ENCODE peak calls at places on chromosomes 4 and X, in four cellular contexts. One of them, this sample, is unnamed.

GRCh38 chr4:56612282-56612681 is 68.8 kb downstream of the HOPX start:
- DNase-seq in HepG2: no peak
- DNase-seq in K562: no peak
- DNase-seq in WTC11: no peak
- DNase-seq in this sample: no peak

GRCh38 chr4:66567551-66567950 is 897.3 kb upstream of the EPHA5 start:
- DNase-seq in HepG2: no peak
- DNase-seq in K562: no peak
- DNase-seq in WTC11: no peak
- DNase-seq in this sample: no peak

GRCh38 chr4:83282049-83282535 is 2.5 kb downstream of the COQ2 start:
- DNase-seq in HepG2: peak; percentile 53
- DNase-seq in K562: peak; percentile 40
- DNase-seq in WTC11: no peak
- DNase-seq in this sample: peak; percentile 52

GRCh38 chrX:43504394-43504793 is 151.7 kb upstream of the MAOA start:
- DNase-seq in HepG2: no peak
- DNase-seq in K562: no peak
- DNase-seq in WTC11: no peak
- DNase-seq in this sample: no peak

GRCh38 chrX:119539872-119540271 is 25.3 kb downstream of the STEEP1 start:
- DNase-seq in HepG2: no peak
- DNase-seq in K562: no peak
- DNase-seq in WTC11: peak; percentile 32
- DNase-seq in this sample: no peak

GRCh38 chrX:54447461-54447860 is 7.3 kb downstream of the TSR2 start:
- DNase-seq in HepG2: no peak
- DNase-seq in K562: no peak
- DNase-seq in WTC11: no peak
- DNase-seq in this sample: peak; percentile 14

GRCh38 chr4:54717694-54718093 is 59.9 kb downstream of the KIT start:
- DNase-seq in HepG2: no peak
- DNase-seq in K562: no peak
- DNase-seq in WTC11: no peak
- DNase-seq in this sample: no peak

GRCh38 chrX:23888887-23889501 is 18.7 kb downstream of the APOO start:
- DNase-seq in HepG2: no peak
- DNase-seq in K562: no peak
- DNase-seq in WTC11: no peak
- DNase-seq in this sample: peak; percentile 82

GRCh38 chrX:21683910-21684309 is 25.8 kb upstream of the KLHL34 start:
- DNase-seq in HepG2: no peak
- DNase-seq in K562: no peak
- DNase-seq in WTC11: no peak
- DNase-seq in this sample: no peak

GRCh38 chrX:95945528-95945927 is 739.1 kb upstream of the DIAPH2 start:
- DNase-seq in HepG2: no peak
- DNase-seq in K562: no peak
- DNase-seq in WTC11: no peak
- DNase-seq in this sample: no peak

GRCh38 chrX:10892605-10893225 is 218.4 kb upstream of the HCCS start:
- DNase-seq in HepG2: no peak
- DNase-seq in K562: no peak
- DNase-seq in WTC11: no peak
- DNase-seq in this sample: no peak

GRCh38 chr4:54101190-54102041 is 1.5 kb downstream of the GSX2 start:
- DNase-seq in HepG2: no peak
- DNase-seq in K562: no peak
- DNase-seq in WTC11: peak; percentile 37
- DNase-seq in this sample: no peak

GRCh38 chrX:81615979-81616378 is 414.1 kb downstream of the SH3BGRL start:
- DNase-seq in HepG2: no peak
- DNase-seq in K562: no peak
- DNase-seq in WTC11: no peak
- DNase-seq in this sample: no peak

GRCh38 chr4:120611092-120611491 is 311.4 kb downstream of the PRDM5 start:
- DNase-seq in HepG2: no peak
- DNase-seq in K562: no peak
- DNase-seq in WTC11: no peak
- DNase-seq in this sample: no peak

GRCh38 chrX:97898798-97899197 is 1015.1 kb downstream of the RPA4 start:
- DNase-seq in HepG2: no peak
- DNase-seq in K562: no peak
- DNase-seq in WTC11: no peak
- DNase-seq in this sample: no peak

GRCh38 chr4:26076000-26076587 is 162.1 kb downstream of the SMIM20 start:
- DNase-seq in HepG2: no peak
- DNase-seq in K562: no peak
- DNase-seq in WTC11: no peak
- DNase-seq in this sample: no peak

GRCh38 chr4:42425146-42426065 is 28.1 kb downstream of the SHISA3 start:
- DNase-seq in HepG2: no peak
- DNase-seq in K562: no peak
- DNase-seq in WTC11: peak; percentile 26
- DNase-seq in this sample: no peak

GRCh38 chr4:73275318-73275654 is 16.7 kb upstream of the ANKRD17 start:
- DNase-seq in HepG2: peak; percentile 57
- DNase-seq in K562: no peak
- DNase-seq in WTC11: no peak
- DNase-seq in this sample: no peak

GRCh38 chrX:79366888-79367749 is at the start of gene ITM2A:
- DNase-seq in HepG2: no peak
- DNase-seq in K562: peak; percentile 60
- DNase-seq in WTC11: peak; percentile 55
- DNase-seq in this sample: no peak

GRCh38 chrX:119880552-119881437 is 9.2 kb downstream of the NDUFA1 start:
- DNase-seq in HepG2: peak; percentile 45
- DNase-seq in K562: peak; percentile 57
- DNase-seq in WTC11: no peak
- DNase-seq in this sample: peak; percentile 59

GRCh38 chr4:77310931-77311330 is 153.9 kb downstream of the CCNG2 start:
- DNase-seq in HepG2: no peak
- DNase-seq in K562: no peak
- DNase-seq in WTC11: no peak
- DNase-seq in this sample: no peak

GRCh38 chr4:54525602-54526001 is 132.2 kb upstream of the KIT start:
- DNase-seq in HepG2: no peak
- DNase-seq in K562: no peak
- DNase-seq in WTC11: no peak
- DNase-seq in this sample: peak; percentile 15

GRCh38 chr4:40570348-40571077 is 59.2 kb downstream of the RBM47 start:
- DNase-seq in HepG2: no peak
- DNase-seq in K562: no peak
- DNase-seq in WTC11: no peak
- DNase-seq in this sample: no peak

GRCh38 chr4:3700223-3700622 is 66.0 kb upstream of the ADRA2C start:
- DNase-seq in HepG2: no peak
- DNase-seq in K562: no peak
- DNase-seq in WTC11: no peak
- DNase-seq in this sample: no peak

GRCh38 chr4:7798215-7798995 is 141.3 kb downstream of the AFAP1 start:
- DNase-seq in HepG2: no peak
- DNase-seq in K562: no peak
- DNase-seq in WTC11: no peak
- DNase-seq in this sample: peak; percentile 49

GRCh38 chrX:45849261-45849660 is 648.6 kb upstream of the DIPK2B start:
- DNase-seq in HepG2: peak; percentile 61
- DNase-seq in K562: peak; percentile 3
- DNase-seq in WTC11: no peak
- DNase-seq in this sample: peak; percentile 43

GRCh38 chr4:83370640-83370906 is 35.9 kb upstream of the HPSE start:
- DNase-seq in HepG2: no peak
- DNase-seq in K562: no peak
- DNase-seq in WTC11: no peak
- DNase-seq in this sample: no peak

GRCh38 chr4:19592391-19592790 is 659.3 kb upstream of the SLIT2 start:
- DNase-seq in HepG2: no peak
- DNase-seq in K562: no peak
- DNase-seq in WTC11: no peak
- DNase-seq in this sample: no peak

GRCh38 chr4:127304356-127304755 is 328.4 kb upstream of the INTU start:
- DNase-seq in HepG2: no peak
- DNase-seq in K562: no peak
- DNase-seq in WTC11: no peak
- DNase-seq in this sample: no peak

GRCh38 chr4:8586671-8587468 is 5.7 kb upstream of the CPZ start:
- DNase-seq in HepG2: no peak
- DNase-seq in K562: no peak
- DNase-seq in WTC11: peak; percentile 11
- DNase-seq in this sample: no peak

GRCh38 chr4:8647626-8648025 is 55.1 kb downstream of the CPZ start:
- DNase-seq in HepG2: no peak
- DNase-seq in K562: no peak
- DNase-seq in WTC11: no peak
- DNase-seq in this sample: no peak

GRCh38 chrX:143634373-143634685 is 1.6 kb downstream of the SLITRK4 start:
- DNase-seq in HepG2: no peak
- DNase-seq in K562: no peak
- DNase-seq in WTC11: no peak
- DNase-seq in this sample: no peak
- TF ChIP-seq NR3C1 in HepG2: no peak
- TF ChIP-seq NR3C1 in K562: no peak
- TF ChIP-seq NR3C1 in WTC11: no peak
- TF ChIP-seq NR3C1 in this sample: no peak

GRCh38 chrX:154058207-154058997 is 38.7 kb upstream of the IRAK1 start:
- DNase-seq in HepG2: no peak
- DNase-seq in K562: no peak
- DNase-seq in WTC11: no peak
- DNase-seq in this sample: no peak

GRCh38 chrX:154059231-154059630 is 38.3 kb downstream of the MECP2 start:
- DNase-seq in HepG2: no peak
- DNase-seq in K562: no peak
- DNase-seq in WTC11: no peak
- DNase-seq in this sample: no peak

GRCh38 chrX:154057790-154058189 is 38.1 kb upstream of the IRAK1 start:
- DNase-seq in HepG2: peak; percentile 13
- DNase-seq in K562: no peak
- DNase-seq in WTC11: no peak
- DNase-seq in this sample: no peak

GRCh38 chrX:154059729-154060245 is 37.7 kb downstream of the MECP2 start:
- DNase-seq in HepG2: no peak
- DNase-seq in K562: no peak
- DNase-seq in WTC11: no peak
- DNase-seq in this sample: no peak

GRCh38 chrX:154056739-154057367 is 37.2 kb upstream of the IRAK1 start:
- DNase-seq in HepG2: peak; percentile 86
- DNase-seq in K562: no peak
- DNase-seq in WTC11: no peak
- DNase-seq in this sample: peak; percentile 33
- TF ChIP-seq NR3C1 in HepG2: no peak
- TF ChIP-seq NR3C1 in K562: no peak
- TF ChIP-seq NR3C1 in WTC11: no peak
- TF ChIP-seq NR3C1 in this sample: no peak

GRCh38 chr4:146051724-146052396 is 113.2 kb upstream of the ZNF827 start:
- DNase-seq in HepG2: no peak
- DNase-seq in K562: no peak
- DNase-seq in WTC11: no peak
- DNase-seq in this sample: no peak
- TF ChIP-seq NR3C1 in HepG2: no peak
- TF ChIP-seq NR3C1 in K562: no peak
- TF ChIP-seq NR3C1 in WTC11: no peak
- TF ChIP-seq NR3C1 in this sample: no peak

GRCh38 chr4:22019676-22020075 is 71.1 kb upstream of the KCNIP4 start:
- DNase-seq in HepG2: no peak
- DNase-seq in K562: no peak
- DNase-seq in WTC11: no peak
- DNase-seq in this sample: no peak

DNA sequence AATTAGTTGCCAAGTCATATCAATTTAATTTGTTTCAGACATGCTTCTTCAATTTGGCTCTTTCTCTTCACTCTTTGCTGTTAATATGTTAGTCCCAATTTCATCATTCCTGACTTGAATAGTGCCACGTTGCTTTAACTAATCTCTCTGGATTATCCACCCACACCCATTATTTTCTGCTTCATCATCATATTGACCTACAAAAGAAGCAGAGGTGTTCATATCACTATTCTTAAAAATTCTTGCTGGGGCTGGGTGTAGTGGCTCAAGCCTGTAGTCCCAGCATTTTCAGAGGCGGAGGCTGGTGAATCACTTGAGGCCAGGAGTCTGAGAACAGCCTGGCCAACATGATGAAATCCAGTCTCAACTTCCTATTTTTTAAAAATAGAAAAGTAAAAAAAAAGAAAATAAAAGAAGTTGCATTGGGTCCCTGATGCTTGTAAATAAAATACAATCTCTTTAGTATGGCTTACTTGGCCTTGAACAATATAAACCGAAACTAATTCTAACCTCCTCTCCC is 65.7 kb upstream of the KCNIP4 start:
- DNase-seq in HepG2: no peak
- DNase-seq in K562: no peak
- DNase-seq in WTC11: no peak
- DNase-seq in this sample: no peak
- TF ChIP-seq NR3C1 in HepG2: no peak
- TF ChIP-seq NR3C1 in K562: no peak
- TF ChIP-seq NR3C1 in WTC11: no peak
- TF ChIP-seq NR3C1 in this sample: no peak

GRCh38 chr4:88690355-88690754 is 7.3 kb downstream of the NAP1L5 start:
- DNase-seq in HepG2: no peak
- DNase-seq in K562: peak; percentile 16
- DNase-seq in WTC11: no peak
- DNase-seq in this sample: no peak
- TF ChIP-seq NR3C1 in HepG2: no peak
- TF ChIP-seq NR3C1 in K562: no peak
- TF ChIP-seq NR3C1 in WTC11: no peak
- TF ChIP-seq NR3C1 in this sample: no peak

DNA sequence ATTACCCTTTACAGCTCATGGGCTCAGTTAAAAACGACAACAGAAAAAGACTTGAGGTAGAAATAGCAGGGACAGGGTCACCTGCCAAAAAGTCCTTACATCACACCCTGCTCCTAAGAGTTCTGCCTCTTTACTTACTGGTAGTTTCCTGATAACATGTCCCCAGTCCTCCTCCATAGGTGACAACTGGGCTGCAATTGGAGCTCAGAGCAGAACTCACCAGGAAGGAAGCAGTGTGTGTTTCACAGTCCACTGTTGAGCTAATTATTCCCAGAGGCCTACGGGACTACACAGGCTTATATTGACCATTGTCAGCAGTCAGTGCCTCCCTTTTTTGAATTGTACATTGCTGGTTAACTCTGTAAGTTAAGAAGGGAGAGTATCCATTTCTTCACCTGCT is 71.0 kb upstream of the FAM9C start:
- DNase-seq in HepG2: no peak
- DNase-seq in K562: no peak
- DNase-seq in WTC11: no peak
- DNase-seq in this sample: no peak
- TF ChIP-seq NR3C1 in HepG2: no peak
- TF ChIP-seq NR3C1 in K562: no peak
- TF ChIP-seq NR3C1 in WTC11: no peak
- TF ChIP-seq NR3C1 in this sample: no peak

GRCh38 chr4:141132689-141133145 is 552 bp downstream of the RNF150 start:
- DNase-seq in HepG2: no peak
- DNase-seq in K562: no peak
- DNase-seq in WTC11: peak; percentile 36
- DNase-seq in this sample: peak; percentile 8
- TF ChIP-seq NR3C1 in HepG2: no peak
- TF ChIP-seq NR3C1 in K562: no peak
- TF ChIP-seq NR3C1 in WTC11: no peak
- TF ChIP-seq NR3C1 in this sample: no peak

GRCh38 chr4:183348706-183349659 is 26.8 kb upstream of the CLDN24 start:
- DNase-seq in HepG2: no peak
- DNase-seq in K562: peak; percentile 80
- DNase-seq in WTC11: no peak
- DNase-seq in this sample: no peak
- TF ChIP-seq NR3C1 in HepG2: no peak
- TF ChIP-seq NR3C1 in K562: no peak
- TF ChIP-seq NR3C1 in WTC11: no peak
- TF ChIP-seq NR3C1 in this sample: no peak

This sample was measured in A549.